ENCODE peak calls at places on chromosomes 12 and 14, in five cellular contexts. B is NK-92 treated with Interleukin-12 subunit alpha and Interleukin-12 subunit beta, amount 100 ng/mL, for 24 hours; R is mesothelial cell of epicardium; Y is fibroblast of lung; U is AG04450. A is an unnamed sample.

GRCh38 chr12:74915718-74916117 is 293.9 kb downstream of the KCNC2 start:
- DNase-seq in B (no peak), R (no peak), Y (no peak), U (no peak), A (no peak)

GRCh38 chr14:91935621-91936020 is 11.9 kb downstream of the FBLN5 start:
- DNase-seq in B (no peak), R (no peak), Y (no peak), U (no peak), A (no peak)

GRCh38 chr12:69534389-69534822 is 50.9 kb upstream of the CCT2 start:
- DNase-seq in B (no peak), R (peak), Y (peak), U (peak), A (no peak)

GRCh38 chr14:99078426-99078825 is 193.6 kb downstream of the BCL11B start:
- DNase-seq in B (no peak), R (no peak), Y (no peak), U (no peak), A (no peak)

GRCh38 chr14:105929327-105930081 is 403.1 kb downstream of the TMEM121 start:
- DNase-seq in B (no peak), R (no peak), Y (no peak), U (no peak), A (no peak)

GRCh38 chr14:54709444-54709843 is 142.5 kb downstream of the SAMD4A start:
- DNase-seq in B (no peak), R (no peak), Y (peak), U (no peak), A (no peak)

GRCh38 chr12:92290016-92290685 is 144.5 kb upstream of the BTG1 start:
- DNase-seq in B (no peak), R (no peak), Y (peak), U (no peak), A (no peak)

GRCh38 chr14:105701456-105702274 is 175.3 kb downstream of the TMEM121 start:
- DNase-seq in B (no peak), R (no peak), Y (no peak), U (no peak), A (no peak)

GRCh38 chr14:47389520-47389919 is 285.9 kb downstream of the MDGA2 start:
- DNase-seq in B (no peak), R (no peak), Y (no peak), U (no peak), A (no peak)

GRCh38 chr14:81211844-81212243 is 8.9 kb downstream of the GTF2A1 start:
- DNase-seq in B (no peak), R (no peak), Y (peak), U (no peak), A (peak)

GRCh38 chr14:53109028-53109687 is 44.0 kb downstream of the DDHD1 start:
- DNase-seq in B (peak), R (no peak), Y (no peak), U (no peak), A (peak)

GRCh38 chr14:105937253-105938054 is 411.1 kb downstream of the TMEM121 start:
- DNase-seq in B (no peak), R (peak), Y (no peak), U (no peak), A (no peak)

GRCh38 chr12:92973614-92974013 is 44.5 kb upstream of the EEA1 start:
- DNase-seq in B (no peak), R (no peak), Y (peak), U (peak), A (peak)

GRCh38 chr14:24081739-24082204 is 10.4 kb downstream of the CPNE6 start:
- DNase-seq in B (no peak), R (no peak), Y (no peak), U (no peak), A (no peak)

GRCh38 chr12:89069431-89069830 is 282.9 kb downstream of the DUSP6 start:
- DNase-seq in B (no peak), R (no peak), Y (peak), U (no peak), A (no peak)

GRCh38 chr12:106417926-106418910 is 60.7 kb downstream of the POLR3B start:
- DNase-seq in B (no peak), R (no peak), Y (peak), U (no peak), A (no peak)

GRCh38 chr14:21526672-21527319 is 650 bp upstream of the SALL2 start:
- DNase-seq in B (no peak), R (no peak), Y (no peak), U (no peak), A (no peak)

GRCh38 chr14:103765526-103765925 is 49.9 kb downstream of the ZFYVE21 start:
- DNase-seq in B (no peak), R (peak), Y (no peak), U (no peak), A (no peak)

GRCh38 chr14:77076118-77076631 is 21.9 kb upstream of the CIPC start:
- DNase-seq in B (no peak), R (no peak), Y (no peak), U (no peak), A (no peak)

GRCh38 chr12:30706476-30706875 is 10.8 kb upstream of the IPO8 start:
- DNase-seq in B (no peak), R (no peak), Y (no peak), U (no peak), A (no peak)

A was measured in AML-193.